ENCODE peak calls at places on chromosomes 6 and 20, in nine cellular contexts. Y is T1000; P is activated T-helper 9 cell treated with anti-CD3 and anti-CD28 coated beads, Interleukin-2, amount 50 U/mL, for 16 hours; C is ureter; O is COR-L47; Z is stimulated activated CD8-positive, alpha-beta memory T cell treated with anti-CD3 and anti-CD28 coated beads, Interleukin-4, amount 100 ng/mL, for 48 hours; K is GM13977; V is B cell; U is cardiac muscle cell. W is an unnamed sample.

GRCh38 chr6:167662104-167662880 is 164.4 kb upstream of the AFDN start:
- DNase-seq in Y (no peak), P (no peak), C (no peak), O (no peak), Z (no peak), K (no peak), V (no peak), U (no peak), W (no peak)

GRCh38 chr6:108755257-108756240 is 92.7 kb upstream of the ARMC2 start:
- DNase-seq in Y (no peak), P (no peak), C (no peak), O (no peak), Z (no peak), K (no peak), V (no peak), U (peak; percentile 32), W (peak; percentile 28)

GRCh38 chr20:41168281-41169183 is 31.2 kb downstream of the PLCG1 start:
- DNase-seq in Y (no peak), P (no peak), C (no peak), O (no peak), Z (no peak), K (no peak), V (no peak), U (no peak), W (no peak)

GRCh38 chr6:72363844-72364740 is 257.8 kb upstream of the KCNQ5 start:
- DNase-seq in Y (peak; percentile 74), P (no peak), C (no peak), O (no peak), Z (no peak), K (no peak), V (no peak), U (peak; percentile 91), W (peak; percentile 75)

GRCh38 chr6:161477901-161478425 is 204.1 kb upstream of the AGPAT4 start:
- DNase-seq in Y (no peak), P (no peak), C (no peak), O (no peak), Z (no peak), K (no peak), V (no peak), U (no peak), W (no peak)

GRCh38 chr6:39599341-39599740 is 125.9 kb downstream of the KIF6 start:
- DNase-seq in Y (no peak), P (no peak), C (no peak), O (no peak), Z (no peak), K (no peak), V (no peak), U (no peak), W (no peak)

GRCh38 chr6:2193931-2194330 is 51.5 kb downstream of the GMDS start:
- DNase-seq in Y (no peak), P (no peak), C (no peak), O (no peak), Z (no peak), K (no peak), V (no peak), U (no peak), W (no peak)

GRCh38 chr6:160060920-160061447 is 60.6 kb upstream of the SLC22A1 start:
- DNase-seq in Y (no peak), P (no peak), C (no peak), O (no peak), Z (no peak), K (no peak), V (no peak), U (no peak), W (no peak)

GRCh38 chr6:118705799-118706481 is 54.5 kb upstream of the CEP85L start:
- DNase-seq in Y (no peak), P (no peak), C (no peak), O (no peak), Z (peak; percentile 57), K (no peak), V (no peak), U (peak; percentile 90), W (peak; percentile 89)

GRCh38 chr6:132364249-132364648 is 37.0 kb downstream of the MOXD1 start:
- DNase-seq in Y (no peak), P (no peak), C (no peak), O (no peak), Z (no peak), K (no peak), V (no peak), U (no peak), W (no peak)

GRCh38 chr6:144725731-144726522 is 440.8 kb downstream of the UTRN start:
- DNase-seq in Y (no peak), P (no peak), C (no peak), O (no peak), Z (peak; percentile 61), K (peak; percentile 13), V (no peak), U (no peak), W (no peak)

GRCh38 chr6:143465546-143465945 is 14.9 kb downstream of the PEX3 start:
- DNase-seq in Y (no peak), P (no peak), C (no peak), O (no peak), Z (no peak), K (no peak), V (no peak), U (peak; percentile 62), W (peak; percentile 18)

GRCh38 chr6:121237859-121238258 is 96.4 kb downstream of the TBC1D32 start:
- DNase-seq in Y (no peak), P (no peak), C (no peak), O (no peak), Z (no peak), K (no peak), V (no peak), U (no peak), W (no peak)

GRCh38 chr20:58854638-58855471 is 2.3 kb downstream of the GNAS start:
- DNase-seq in Y (no peak), P (no peak), C (no peak), O (no peak), Z (peak; percentile 27), K (no peak), V (peak; percentile 41), U (no peak), W (no peak)

GRCh38 chr6:145086197-145086596 is 649.1 kb downstream of the EPM2A start:
- DNase-seq in Y (no peak), P (no peak), C (no peak), O (no peak), Z (no peak), K (no peak), V (no peak), U (peak; percentile 82), W (peak; percentile 92)

GRCh38 chr6:12014027-12014872 is 2.1 kb downstream of the HIVEP1 start:
- DNase-seq in Y (no peak), P (no peak), C (no peak), O (no peak), Z (no peak), K (no peak), V (no peak), U (peak; percentile 57), W (peak; percentile 90)

W was measured in choroid plexus epithelial cell.